ENCODE peak calls at places on chromosomes 12 and 14, in eight cellular contexts. One of them, this sample, is unnamed.

GRCh38 chr14:36344211-36344610 is 23.8 kb upstream of the MBIP start:
- DNase-seq in fibroblast of lung: no peak
- DNase-seq in heart right ventricle: no peak
- DNase-seq in body of pancreas: no peak
- DNase-seq in lower lobe of right lung: no peak
- DNase-seq in psoas muscle: no peak
- DNase-seq in ovary: no peak
- DNase-seq in AG09309: no peak
- DNase-seq in this sample: no peak

GRCh38 chr14:68828728-68829127 is 35.9 kb upstream of the ZFP36L1 start:
- DNase-seq in ovary: no peak
- DNase-seq in heart right ventricle: no peak
- DNase-seq in fibroblast of lung: no peak
- DNase-seq in psoas muscle: no peak
- DNase-seq in AG09309: no peak
- DNase-seq in lower lobe of right lung: no peak
- DNase-seq in body of pancreas: no peak
- DNase-seq in this sample: no peak

GRCh38 chr14:37036669-37037341 is 135.6 kb downstream of the SLC25A21 start:
- DNase-seq in ovary: no peak
- DNase-seq in AG09309: no peak
- DNase-seq in heart right ventricle: no peak
- DNase-seq in fibroblast of lung: peak
- DNase-seq in body of pancreas: no peak
- DNase-seq in lower lobe of right lung: no peak
- DNase-seq in psoas muscle: peak
- DNase-seq in this sample: peak

GRCh38 chr12:30695327-30696102 is at the start of gene IPO8:
- DNase-seq in lower lobe of right lung: peak
- DNase-seq in body of pancreas: peak
- DNase-seq in ovary: peak
- DNase-seq in fibroblast of lung: peak
- DNase-seq in psoas muscle: peak
- DNase-seq in AG09309: peak
- DNase-seq in heart right ventricle: peak
- DNase-seq in this sample: peak

GRCh38 chr14:21668377-21668776 is 5.2 kb downstream of the OR4E1 start:
- DNase-seq in psoas muscle: no peak
- DNase-seq in fibroblast of lung: no peak
- DNase-seq in heart right ventricle: no peak
- DNase-seq in ovary: no peak
- DNase-seq in lower lobe of right lung: no peak
- DNase-seq in body of pancreas: no peak
- DNase-seq in AG09309: no peak
- DNase-seq in this sample: no peak

GRCh38 chr12:94435511-94435927 is 24.1 kb downstream of the CEP83 start:
- DNase-seq in body of pancreas: peak
- DNase-seq in AG09309: no peak
- DNase-seq in heart right ventricle: no peak
- DNase-seq in fibroblast of lung: no peak
- DNase-seq in ovary: no peak
- DNase-seq in psoas muscle: no peak
- DNase-seq in lower lobe of right lung: no peak
- DNase-seq in this sample: no peak

GRCh38 chr12:101648195-101648594 is 49.2 kb upstream of the CHPT1 start:
- DNase-seq in fibroblast of lung: no peak
- DNase-seq in ovary: no peak
- DNase-seq in AG09309: no peak
- DNase-seq in heart right ventricle: no peak
- DNase-seq in lower lobe of right lung: no peak
- DNase-seq in body of pancreas: no peak
- DNase-seq in psoas muscle: no peak
- DNase-seq in this sample: no peak

GRCh38 chr12:1692895-1693294 is 2.0 kb downstream of the ADIPOR2 start:
- DNase-seq in fibroblast of lung: no peak
- DNase-seq in heart right ventricle: no peak
- DNase-seq in psoas muscle: no peak
- DNase-seq in AG09309: no peak
- DNase-seq in lower lobe of right lung: no peak
- DNase-seq in ovary: no peak
- DNase-seq in body of pancreas: no peak
- DNase-seq in this sample: no peak

GRCh38 chr14:34211732-34212131 is 250.3 kb downstream of the SPTSSA start:
- DNase-seq in AG09309: no peak
- DNase-seq in fibroblast of lung: no peak
- DNase-seq in heart right ventricle: no peak
- DNase-seq in ovary: no peak
- DNase-seq in lower lobe of right lung: no peak
- DNase-seq in body of pancreas: no peak
- DNase-seq in psoas muscle: no peak
- DNase-seq in this sample: peak

GRCh38 chr12:118377891-118378470 is 1.6 kb downstream of the SUDS3 start:
- DNase-seq in heart right ventricle: peak
- DNase-seq in lower lobe of right lung: peak
- DNase-seq in AG09309: no peak
- DNase-seq in ovary: peak
- DNase-seq in psoas muscle: peak
- DNase-seq in fibroblast of lung: peak
- DNase-seq in body of pancreas: peak
- DNase-seq in this sample: no peak

DNA sequence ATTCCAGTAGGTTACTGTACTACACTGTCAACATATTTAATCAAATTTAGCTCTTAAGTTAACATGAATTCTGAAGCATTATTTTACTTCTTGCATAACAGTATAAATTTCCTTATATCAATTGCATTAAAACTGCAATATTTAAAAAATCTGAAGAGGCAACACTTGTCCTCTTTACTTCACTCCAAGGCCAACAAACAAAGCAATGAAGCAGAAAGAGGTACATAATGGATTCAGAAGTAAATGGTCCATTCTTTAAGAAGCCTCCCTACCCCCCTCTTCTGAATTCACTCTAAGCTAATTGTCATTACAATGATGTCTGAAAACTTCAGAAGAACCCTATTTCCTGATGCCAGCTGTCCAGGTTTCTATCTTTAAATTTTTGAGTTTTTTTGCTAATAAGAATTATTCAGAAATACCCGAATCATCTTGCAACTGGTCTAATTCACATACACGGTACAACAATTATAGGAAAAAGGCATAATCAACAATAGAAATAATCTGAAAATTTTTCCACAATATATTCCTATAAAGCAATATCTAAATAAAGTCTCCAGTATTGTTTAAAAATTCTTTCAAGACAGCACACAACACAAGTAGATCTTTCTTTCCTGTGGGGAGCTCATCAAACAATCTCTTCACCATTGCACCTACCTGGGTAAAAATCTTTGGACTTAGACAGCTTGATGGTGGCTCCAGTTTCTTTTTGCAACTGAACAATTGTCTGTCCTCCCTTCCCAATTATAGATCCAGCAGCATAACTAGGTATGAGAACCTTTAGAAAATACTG is 2.9 kb downstream of the NOVA1 start:
- DNase-seq in lower lobe of right lung: no peak
- DNase-seq in psoas muscle: no peak
- DNase-seq in ovary: no peak
- DNase-seq in fibroblast of lung: no peak
- DNase-seq in heart right ventricle: no peak
- DNase-seq in AG09309: no peak
- DNase-seq in body of pancreas: no peak
- DNase-seq in this sample: no peak
- H3K4me3 ChIP-seq in lower lobe of right lung: no peak
- H3K4me3 ChIP-seq in psoas muscle: peak
- H3K4me3 ChIP-seq in ovary: no peak
- H3K4me3 ChIP-seq in fibroblast of lung: peak
- H3K4me3 ChIP-seq in heart right ventricle: no peak
- H3K4me3 ChIP-seq in AG09309: no peak
- H3K4me3 ChIP-seq in body of pancreas: no peak
- H3K4me3 ChIP-seq in this sample: no peak

DNA sequence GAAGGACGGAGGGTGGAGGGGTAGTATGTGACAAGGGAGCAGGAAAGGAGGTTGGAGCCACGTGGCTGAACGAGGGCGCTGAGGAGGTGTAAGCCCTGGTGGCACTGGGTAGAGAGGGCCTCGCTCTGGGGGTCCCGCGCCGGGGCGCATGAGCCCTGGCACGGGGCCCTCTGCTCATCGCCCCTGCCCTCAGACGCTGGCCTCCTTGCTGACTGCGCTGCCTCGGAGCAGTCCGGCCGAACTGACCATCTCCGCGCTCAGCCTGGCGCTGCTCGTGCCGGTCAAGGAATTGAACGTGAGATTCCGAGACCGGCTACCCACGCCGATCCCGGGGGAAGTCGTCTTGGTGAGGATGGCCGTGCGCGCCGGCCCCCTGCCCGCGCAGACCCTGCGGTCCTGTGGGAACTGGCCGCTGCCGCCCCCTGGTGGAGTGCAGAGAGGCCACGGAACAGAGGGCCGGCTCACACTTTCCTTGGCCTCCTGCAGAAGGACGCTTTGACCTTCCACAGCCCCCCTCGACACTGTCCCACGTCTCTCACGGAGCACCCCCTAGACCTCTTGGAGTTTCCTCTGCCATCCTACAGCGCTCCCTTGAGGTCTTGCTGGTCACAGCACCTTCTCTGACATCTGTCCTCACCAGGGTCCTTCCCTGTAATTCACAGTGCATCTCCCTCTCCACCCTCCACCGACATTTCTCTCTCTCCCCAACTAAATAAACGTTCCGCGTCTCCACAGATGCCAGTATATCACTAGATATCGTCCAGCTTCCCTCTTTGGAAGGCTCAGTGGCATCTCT is 10.5 kb downstream of the ARHGEF25 start:
- DNase-seq in psoas muscle: peak
- DNase-seq in ovary: peak
- DNase-seq in fibroblast of lung: no peak
- DNase-seq in heart right ventricle: peak
- DNase-seq in AG09309: no peak
- DNase-seq in body of pancreas: peak
- DNase-seq in lower lobe of right lung: peak
- DNase-seq in this sample: peak
- TF ChIP-seq CTCF in psoas muscle: peak
- TF ChIP-seq CTCF in ovary: peak
- TF ChIP-seq CTCF in fibroblast of lung: peak
- TF ChIP-seq CTCF in heart right ventricle: peak
- TF ChIP-seq CTCF in AG09309: peak
- TF ChIP-seq CTCF in body of pancreas: peak
- TF ChIP-seq CTCF in lower lobe of right lung: peak
- TF ChIP-seq CTCF in this sample: peak

GRCh38 chr12:57232156-57232756 is 2.7 kb downstream of the SHMT2 start:
- DNase-seq in psoas muscle: no peak
- DNase-seq in AG09309: no peak
- DNase-seq in heart right ventricle: no peak
- DNase-seq in fibroblast of lung: no peak
- DNase-seq in lower lobe of right lung: peak
- DNase-seq in body of pancreas: no peak
- DNase-seq in ovary: no peak
- DNase-seq in this sample: no peak

GRCh38 chr12:57229634-57230380 is at the start of gene SHMT2:
- DNase-seq in heart right ventricle: peak
- DNase-seq in fibroblast of lung: peak
- DNase-seq in body of pancreas: peak
- DNase-seq in psoas muscle: peak
- DNase-seq in AG09309: peak
- DNase-seq in lower lobe of right lung: peak
- DNase-seq in ovary: peak
- DNase-seq in this sample: peak

GRCh38 chr12:57230381-57231155 is 1.1 kb downstream of the SHMT2 start:
- DNase-seq in body of pancreas: peak
- DNase-seq in heart right ventricle: peak
- DNase-seq in AG09309: no peak
- DNase-seq in psoas muscle: no peak
- DNase-seq in ovary: no peak
- DNase-seq in lower lobe of right lung: peak
- DNase-seq in fibroblast of lung: peak
- DNase-seq in this sample: peak

GRCh38 chr12:57233357-57234232 is 4.1 kb downstream of the SHMT2 start:
- DNase-seq in lower lobe of right lung: peak
- DNase-seq in body of pancreas: no peak
- DNase-seq in fibroblast of lung: peak
- DNase-seq in psoas muscle: peak
- DNase-seq in ovary: no peak
- DNase-seq in AG09309: no peak
- DNase-seq in heart right ventricle: no peak
- DNase-seq in this sample: no peak

GRCh38 chr12:57231276-57232021 is 1.9 kb downstream of the SHMT2 start:
- DNase-seq in body of pancreas: no peak
- DNase-seq in lower lobe of right lung: peak
- DNase-seq in fibroblast of lung: no peak
- DNase-seq in heart right ventricle: no peak
- DNase-seq in ovary: no peak
- DNase-seq in psoas muscle: no peak
- DNase-seq in AG09309: no peak
- DNase-seq in this sample: no peak
- H3K4me3 ChIP-seq in body of pancreas: no peak
- H3K4me3 ChIP-seq in lower lobe of right lung: no peak
- H3K4me3 ChIP-seq in fibroblast of lung: peak
- H3K4me3 ChIP-seq in heart right ventricle: peak
- H3K4me3 ChIP-seq in ovary: no peak
- H3K4me3 ChIP-seq in psoas muscle: no peak
- H3K4me3 ChIP-seq in AG09309: peak
- H3K4me3 ChIP-seq in this sample: peak

GRCh38 chr12:119696943-119697342 is 29.0 kb downstream of the PRKAB1 start:
- DNase-seq in body of pancreas: no peak
- DNase-seq in fibroblast of lung: no peak
- DNase-seq in ovary: no peak
- DNase-seq in lower lobe of right lung: no peak
- DNase-seq in heart right ventricle: no peak
- DNase-seq in psoas muscle: no peak
- DNase-seq in AG09309: no peak
- DNase-seq in this sample: no peak

GRCh38 chr12:119694111-119694510 is 26.2 kb downstream of the PRKAB1 start:
- DNase-seq in fibroblast of lung: no peak
- DNase-seq in AG09309: no peak
- DNase-seq in lower lobe of right lung: no peak
- DNase-seq in ovary: no peak
- DNase-seq in body of pancreas: no peak
- DNase-seq in psoas muscle: no peak
- DNase-seq in heart right ventricle: no peak
- DNase-seq in this sample: no peak

GRCh38 chr12:119693511-119693910 is 25.6 kb downstream of the PRKAB1 start:
- DNase-seq in heart right ventricle: no peak
- DNase-seq in psoas muscle: no peak
- DNase-seq in AG09309: no peak
- DNase-seq in fibroblast of lung: no peak
- DNase-seq in lower lobe of right lung: no peak
- DNase-seq in body of pancreas: no peak
- DNase-seq in ovary: no peak
- DNase-seq in this sample: no peak

GRCh38 chr12:119693006-119693405 is 25.1 kb downstream of the PRKAB1 start:
- DNase-seq in fibroblast of lung: peak
- DNase-seq in body of pancreas: peak
- DNase-seq in psoas muscle: no peak
- DNase-seq in heart right ventricle: no peak
- DNase-seq in AG09309: peak
- DNase-seq in lower lobe of right lung: no peak
- DNase-seq in ovary: no peak
- DNase-seq in this sample: peak

DNA sequence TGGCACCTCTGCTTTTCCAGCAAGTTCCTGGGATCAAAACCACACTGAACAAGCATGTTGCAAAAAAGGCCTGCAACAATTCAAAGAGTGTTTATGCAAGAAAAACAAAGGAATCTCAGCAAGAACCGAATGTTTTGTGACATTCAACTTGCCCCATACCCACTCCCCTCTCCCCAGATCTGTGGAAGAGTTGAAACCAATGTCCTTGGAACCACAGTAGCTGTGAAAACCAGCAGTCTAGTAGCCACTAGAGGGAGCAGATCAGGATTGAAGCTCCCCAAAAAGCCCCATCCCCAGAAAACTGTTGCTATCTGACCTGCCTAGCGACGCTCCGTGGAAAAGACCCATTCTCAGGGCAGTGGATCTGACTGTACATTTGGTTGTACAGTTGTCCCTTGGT is 27.1 kb downstream of the PRKAB1 start:
- DNase-seq in heart right ventricle: no peak
- DNase-seq in ovary: no peak
- DNase-seq in lower lobe of right lung: no peak
- DNase-seq in AG09309: no peak
- DNase-seq in fibroblast of lung: peak
- DNase-seq in psoas muscle: no peak
- DNase-seq in body of pancreas: no peak
- DNase-seq in this sample: no peak
- TF ChIP-seq CTCF in heart right ventricle: peak
- TF ChIP-seq CTCF in ovary: no peak
- TF ChIP-seq CTCF in lower lobe of right lung: no peak
- TF ChIP-seq CTCF in AG09309: peak
- TF ChIP-seq CTCF in fibroblast of lung: peak
- TF ChIP-seq CTCF in psoas muscle: peak
- TF ChIP-seq CTCF in body of pancreas: peak
- TF ChIP-seq CTCF in this sample: peak